ENCODE peak calls at places on chromosomes 11 and 22, in six cellular contexts. Z is GM23338, N is bronchial epithelial cell, C is ovary, K is right lobe of liver, M is A673. B is an unnamed sample.

GRCh38 chr22:42283288-42284229 is 13.1 kb upstream of the TCF20 start:
- DNase-seq in C (peak), K (peak), Z (no peak), M (no peak), N (no peak), B (no peak)

GRCh38 chr11:44301856-44302231 is 8.1 kb downstream of the ALX4 start:
- DNase-seq in N (peak), M (no peak), K (no peak), C (no peak), Z (no peak), B (peak)

GRCh38 chr11:105005451-105005845 is 17.5 kb downstream of the CASP5 start:
- DNase-seq in C (no peak), Z (no peak), M (no peak), N (no peak), K (no peak), B (no peak)

GRCh38 chr11:31711137-31711536 is 100.0 kb downstream of the PAX6 start:
- DNase-seq in C (no peak), M (no peak), Z (no peak), K (no peak), N (peak), B (no peak)

GRCh38 chr22:16815073-16815472 is 10.1 kb downstream of the XKR3 start:
- DNase-seq in M (no peak), N (no peak), C (no peak), K (no peak), Z (no peak), B (no peak)

GRCh38 chr22:26673485-26673884 is 16.1 kb downstream of the MIAT start:
- DNase-seq in Z (no peak), M (no peak), N (peak), K (no peak), C (no peak), B (peak)

GRCh38 chr11:39239553-39239952 is 2219.9 kb downstream of the LRRC4C start:
- DNase-seq in M (no peak), C (no peak), Z (no peak), K (no peak), N (no peak), B (no peak)

GRCh38 chr11:86335131-86335768 is 33.2 kb downstream of the HIKESHI start:
- DNase-seq in N (peak), C (no peak), Z (no peak), M (peak), K (no peak), B (no peak)

GRCh38 chr11:76783901-76784813 is 1.0 kb downstream of the TSKU start:
- DNase-seq in N (peak), K (no peak), M (peak), C (peak), Z (peak), B (peak)

GRCh38 chr11:43687120-43687791 is 6.7 kb downstream of the HSD17B12 start:
- DNase-seq in N (peak), C (no peak), M (no peak), Z (peak), K (peak), B (peak)

GRCh38 chr11:134949716-134950115 is 537.7 kb upstream of the B3GAT1 start:
- DNase-seq in K (no peak), Z (no peak), M (no peak), C (no peak), N (no peak), B (peak)
- H3K4me3 ChIP-seq in K (no peak), Z (no peak), M (no peak), C (no peak), N (no peak), B (no peak)

GRCh38 chr11:60130496-60130895 is 42.0 kb downstream of the MS4A2 start:
- DNase-seq in M (peak), K (no peak), N (peak), Z (peak), C (no peak), B (peak)
- TF ChIP-seq CTCF in M (peak), K (peak), N (peak), Z (peak), C (no peak), B (peak)

DNA sequence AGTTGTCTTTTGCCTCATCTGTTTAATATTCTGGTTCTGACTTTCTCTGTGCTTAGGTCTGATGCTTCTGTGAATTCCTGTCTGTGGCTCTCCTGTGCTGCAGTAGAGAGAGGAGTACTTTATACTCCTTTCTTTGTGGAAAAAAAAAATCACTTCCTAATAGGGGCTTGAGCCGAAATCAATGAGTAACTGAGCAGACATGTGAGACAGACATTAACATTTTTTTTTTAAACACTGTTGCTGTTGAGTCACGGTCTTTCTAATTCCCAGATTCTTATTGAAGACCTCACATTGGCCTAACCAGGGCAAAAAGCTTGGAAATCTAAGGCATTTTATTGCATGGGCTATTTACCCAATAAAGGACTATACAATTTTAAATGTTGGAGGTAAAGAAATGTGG is 86.1 kb downstream of the GRM5 start:
- DNase-seq in C (no peak), Z (no peak), M (no peak), K (no peak), N (peak), B (peak)
- H3K4me3 ChIP-seq in C (no peak), Z (no peak), M (no peak), K (no peak), N (no peak), B (no peak)

GRCh38 chr11:97140885-97141494 is 751.2 kb downstream of the JRKL start:
- DNase-seq in Z (peak), K (no peak), N (peak), C (no peak), M (peak), B (peak)
- TF ChIP-seq CTCF in Z (peak), K (peak), N (peak), C (no peak), M (peak), B (peak)

GRCh38 chr22:18111759-18112330 is 1.2 kb downstream of the TUBA8 start:
- DNase-seq in Z (no peak), N (no peak), M (no peak), C (no peak), K (no peak), B (no peak)

GRCh38 chr22:18110194-18110943 is at the start of gene TUBA8:
- DNase-seq in M (peak), Z (peak), C (peak), N (peak), K (peak), B (no peak)

GRCh38 chr22:18110944-18111758 is 542 bp downstream of the TUBA8 start:
- DNase-seq in K (no peak), Z (peak), N (no peak), C (peak), M (no peak), B (no peak)

GRCh38 chr22:18108187-18108586 is 2.4 kb upstream of the TUBA8 start:
- DNase-seq in N (no peak), K (no peak), C (no peak), M (no peak), Z (no peak), B (no peak)

DNA sequence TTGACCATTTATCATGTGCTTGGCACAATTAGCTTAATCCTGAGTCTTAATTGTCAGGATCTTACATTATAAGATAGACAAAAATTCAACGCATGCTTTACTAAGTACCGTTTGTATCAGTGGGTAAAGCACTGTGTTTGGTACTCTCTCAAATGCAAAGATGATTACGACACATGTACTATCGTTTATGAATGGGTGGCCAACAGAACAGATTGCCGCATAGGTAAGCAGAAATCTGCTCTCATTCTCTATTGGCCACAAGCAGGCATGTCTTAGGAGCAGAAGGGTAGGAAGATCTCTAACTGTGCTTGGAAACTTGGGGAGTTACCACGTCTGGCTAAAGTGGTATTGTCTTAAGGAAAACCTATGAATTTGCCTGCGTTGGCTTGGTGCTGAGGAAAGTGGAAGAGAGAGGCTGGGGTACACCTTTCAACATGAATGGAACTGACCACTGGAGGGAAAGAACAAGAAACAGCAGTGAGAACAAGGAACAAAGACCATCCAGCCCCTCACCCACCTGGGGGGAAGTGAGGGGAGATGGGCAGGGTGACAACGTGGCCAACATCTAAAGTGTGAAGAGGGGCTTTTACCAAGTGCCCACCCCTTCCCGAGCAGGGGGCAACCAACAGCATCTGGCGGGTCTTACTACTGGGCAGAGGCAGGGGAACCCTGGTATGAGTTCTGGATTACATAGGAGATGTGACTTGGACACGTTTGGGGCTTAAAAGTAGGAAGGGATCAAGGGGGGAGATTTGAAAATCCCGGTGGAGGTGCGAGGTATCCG is 1.0 kb upstream of the TUBA8 start:
- DNase-seq in N (no peak), Z (no peak), M (no peak), K (no peak), C (no peak), B (no peak)
- H3K4me3 ChIP-seq in N (no peak), Z (peak), M (peak), K (peak), C (no peak), B (no peak)